ENCODE peak calls at places on chromosomes 7 and 10, in four cellular contexts. J, K, A and M are unnamed samples.

GRCh38 chr10:80497187-80498038 is 40.3 kb upstream of the SH2D4B start:
- DNase-seq in A (no peak), K (no peak), J (no peak), M (peak; percentile 99)

GRCh38 chr10:133163889-133164815 is 4.1 kb downstream of the KNDC1 start:
- DNase-seq in J (no peak), K (peak; percentile 70), A (no peak), M (no peak)

GRCh38 chr7:96949766-96950165 is 55.6 kb upstream of the DLX6 start:
- DNase-seq in J (no peak), A (peak; percentile 67), K (no peak), M (no peak)

GRCh38 chr7:138407792-138408191 is 52.3 kb upstream of the TRIM24 start:
- DNase-seq in A (no peak), K (no peak), J (no peak), M (no peak)

GRCh38 chr7:73822319-73823173 is 8.2 kb upstream of the CLDN4 start:
- DNase-seq in A (peak; percentile 50), J (peak; percentile 70), K (no peak), M (peak; percentile 99)

GRCh38 chr10:123043409-123043925 is 34.7 kb downstream of the ACADSB start:
- DNase-seq in J (peak; percentile 67), A (peak; percentile 71), K (peak; percentile 70), M (peak; percentile 67)

GRCh38 chr10:51960494-51960895 is 261.1 kb upstream of the CSTF2T start:
- DNase-seq in A (peak; percentile 3), J (peak; percentile 34), K (no peak), M (peak; percentile 22)

GRCh38 chr7:150373049-150373801 is 4.6 kb downstream of the REPIN1 start:
- DNase-seq in A (no peak), J (no peak), K (peak; percentile 17), M (no peak)

GRCh38 chr7:55574062-55574717 is 1.9 kb upstream of the VOPP1 start:
- DNase-seq in A (no peak), J (no peak), K (no peak), M (no peak)

GRCh38 chr7:119351320-119351719 is 921.7 kb upstream of the KCND2 start:
- DNase-seq in K (no peak), J (no peak), A (no peak), M (no peak)

GRCh38 chr7:115987486-115987885 is 43.1 kb downstream of the TFEC start:
- DNase-seq in A (no peak), J (no peak), K (no peak), M (no peak)

GRCh38 chr10:24951201-24952145 is 933 bp downstream of the PRTFDC1 start:
- DNase-seq in J (peak; percentile 33), A (no peak), K (peak; percentile 58), M (peak; percentile 83)

GRCh38 chr7:112547916-112548315 is 67.1 kb downstream of the LSMEM1 start:
- DNase-seq in J (no peak), K (no peak), A (no peak), M (no peak)

GRCh38 chr7:96676901-96677300 is 32.7 kb downstream of the SEM1 start:
- DNase-seq in K (no peak), A (no peak), J (no peak), M (no peak)

GRCh38 chr7:154767821-154768415 is 235.0 kb downstream of the PAXIP1 start:
- DNase-seq in A (no peak), K (no peak), J (peak; percentile 63), M (no peak)

GRCh38 chr10:16545126-16545736 is 23.6 kb upstream of the C1QL3 start:
- DNase-seq in J (peak; percentile 50), K (no peak), A (peak; percentile 13), M (peak; percentile 46)

GRCh38 chr10:111745982-111746381 is 437.6 kb downstream of the GPAM start:
- DNase-seq in K (no peak), J (no peak), A (no peak), M (no peak)

GRCh38 chr10:15542817-15543216 is 171.7 kb upstream of the FAM171A1 start:
- DNase-seq in K (no peak), A (no peak), J (no peak), M (no peak)

GRCh38 chr10:22628309-22628708 is 86.1 kb downstream of the PIP4K2A start:
- DNase-seq in J (no peak), K (no peak), A (no peak), M (no peak)

GRCh38 chr7:50069613-50070012 is 23.4 kb downstream of the ZPBP start:
- DNase-seq in J (no peak), K (peak; percentile 23), A (peak; percentile 12), M (peak; percentile 2)

GRCh38 chr10:93437946-93438795 is 44.0 kb downstream of the MYOF start:
- DNase-seq in J (no peak), K (no peak), A (no peak), M (no peak)
- TF ChIP-seq FOXJ3 in J (no peak), K (no peak), A (no peak), M (no peak)

DNA sequence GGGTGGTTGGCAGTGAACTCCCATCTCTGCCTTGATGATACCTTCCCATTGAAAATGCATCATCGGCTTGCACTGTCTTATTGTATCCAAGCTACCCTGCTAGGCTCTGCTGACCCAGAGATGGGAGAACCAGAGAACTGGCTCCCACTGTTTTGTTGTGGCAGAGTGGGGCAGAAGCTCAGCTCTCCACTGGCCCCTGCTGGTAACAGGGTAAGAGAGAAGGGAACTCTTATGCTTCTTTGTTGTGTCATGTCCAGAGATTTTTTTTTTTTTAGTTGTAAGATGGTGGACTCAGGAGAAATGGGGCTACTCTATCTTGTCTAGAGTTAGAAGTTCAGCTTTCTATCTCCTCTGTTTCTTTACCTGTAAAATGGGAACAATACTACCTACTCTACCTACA is 100.5 kb upstream of the SDK1 start:
- DNase-seq in J (peak; percentile 53), K (peak; percentile 72), A (peak; percentile 65), M (no peak)
- TF ChIP-seq FOXJ3 in J (no peak), K (no peak), A (no peak), M (no peak)

GRCh38 chr10:124744047-124744687 is at the start of gene FAM53B:
- DNase-seq in K (peak; percentile 82), A (no peak), J (peak; percentile 92), M (peak; percentile 85)
- TF ChIP-seq FOXJ3 in K (no peak), A (no peak), J (no peak), M (no peak)

GRCh38 chr7:94005753-94006152 is 1.6 kb upstream of the BET1 start:
- DNase-seq in A (no peak), J (no peak), K (no peak), M (no peak)

GRCh38 chr7:94008537-94008936 is 4.4 kb upstream of the BET1 start:
- DNase-seq in J (no peak), K (no peak), A (no peak), M (no peak)

GRCh38 chr7:94004024-94004945 is at the start of gene BET1:
- DNase-seq in J (peak; percentile 93), A (peak; percentile 95), K (peak; percentile 94), M (peak; percentile 95)

GRCh38 chr7:94001396-94001795 is 2.8 kb downstream of the BET1 start:
- DNase-seq in A (no peak), J (no peak), K (no peak), M (no peak)

GRCh38 chr7:94003446-94004023 is 620 bp downstream of the BET1 start:
- DNase-seq in A (peak; percentile 45), K (no peak), J (no peak), M (no peak)
- TF ChIP-seq FOXJ3 in A (peak; percentile 1), K (no peak), J (no peak), M (no peak)

DNA sequence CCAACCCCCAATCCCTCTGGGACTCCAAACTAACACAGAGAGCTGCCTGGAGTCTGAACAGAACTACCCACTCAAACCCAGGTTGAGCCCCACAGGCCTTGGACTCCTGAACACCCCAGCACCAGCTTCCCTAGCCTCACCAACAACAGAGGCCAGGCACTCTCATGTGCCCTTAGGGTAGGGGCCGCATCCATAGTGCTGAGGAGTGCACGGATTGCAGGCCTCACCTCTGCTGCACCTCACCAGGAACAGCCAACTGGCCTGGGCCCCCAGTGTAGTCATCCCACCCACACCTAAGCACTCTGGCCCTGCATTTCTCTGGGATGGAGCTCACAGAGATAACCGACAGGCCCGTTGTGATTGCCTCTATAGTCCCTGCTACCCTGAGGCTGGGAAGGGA is 194.2 kb downstream of the HPSE2 start:
- DNase-seq in J (no peak), A (no peak), K (no peak), M (no peak)
- TF ChIP-seq FOXJ3 in J (no peak), A (no peak), K (no peak), M (no peak)

DNA sequence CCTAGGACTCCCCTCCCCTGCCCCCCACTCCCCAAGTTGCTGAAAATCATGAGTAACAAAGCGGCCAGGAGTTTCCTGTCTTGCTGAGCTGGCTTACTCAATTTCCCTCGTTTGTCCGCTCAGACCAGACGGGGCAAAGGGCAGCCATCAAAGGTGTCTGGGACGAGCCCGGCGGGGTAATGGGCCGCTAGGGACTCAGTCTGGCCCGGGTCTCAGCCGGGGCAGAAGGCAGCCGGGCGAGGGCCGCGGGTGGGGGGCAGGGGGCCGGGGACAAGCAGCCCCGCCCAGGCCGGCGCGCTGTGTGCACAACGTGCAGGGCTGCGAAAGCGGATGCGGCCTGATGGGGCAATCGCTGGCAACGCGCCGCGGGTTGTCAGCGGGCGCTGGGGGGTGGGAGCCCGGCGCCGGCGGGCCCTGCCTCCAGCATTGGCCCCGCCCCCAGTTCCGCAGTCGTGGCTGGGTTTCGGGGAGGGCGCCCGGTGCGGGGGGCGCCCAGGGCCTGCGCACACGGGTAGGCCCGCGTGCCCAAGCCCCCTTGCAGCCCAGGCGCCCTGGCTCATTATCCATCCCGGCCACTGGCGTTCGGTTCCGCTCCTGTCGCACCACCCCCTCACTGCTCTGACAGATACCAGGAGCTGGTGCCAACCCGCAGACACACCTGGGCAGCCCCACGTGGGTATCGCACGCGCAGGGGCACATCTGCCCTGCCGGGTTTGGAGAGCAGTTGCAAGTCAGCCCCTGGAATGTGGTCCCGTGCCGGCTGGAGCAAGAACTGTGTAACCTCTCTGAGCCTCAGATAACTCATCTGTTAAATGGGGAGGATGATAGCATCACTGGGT is 35.1 kb downstream of the DNAJB12 start:
- DNase-seq in A (peak; percentile 86), J (peak; percentile 91), K (peak; percentile 83), M (peak; percentile 58)
- TF ChIP-seq FOXJ3 in A (no peak), J (no peak), K (no peak), M (no peak)

GRCh38 chr7:24858108-24858977 is 101.1 kb upstream of the GSDME start:
- DNase-seq in J (no peak), A (peak; percentile 53), K (no peak), M (no peak)
- TF ChIP-seq FOXJ3 in J (no peak), A (no peak), K (no peak), M (no peak)

DNA sequence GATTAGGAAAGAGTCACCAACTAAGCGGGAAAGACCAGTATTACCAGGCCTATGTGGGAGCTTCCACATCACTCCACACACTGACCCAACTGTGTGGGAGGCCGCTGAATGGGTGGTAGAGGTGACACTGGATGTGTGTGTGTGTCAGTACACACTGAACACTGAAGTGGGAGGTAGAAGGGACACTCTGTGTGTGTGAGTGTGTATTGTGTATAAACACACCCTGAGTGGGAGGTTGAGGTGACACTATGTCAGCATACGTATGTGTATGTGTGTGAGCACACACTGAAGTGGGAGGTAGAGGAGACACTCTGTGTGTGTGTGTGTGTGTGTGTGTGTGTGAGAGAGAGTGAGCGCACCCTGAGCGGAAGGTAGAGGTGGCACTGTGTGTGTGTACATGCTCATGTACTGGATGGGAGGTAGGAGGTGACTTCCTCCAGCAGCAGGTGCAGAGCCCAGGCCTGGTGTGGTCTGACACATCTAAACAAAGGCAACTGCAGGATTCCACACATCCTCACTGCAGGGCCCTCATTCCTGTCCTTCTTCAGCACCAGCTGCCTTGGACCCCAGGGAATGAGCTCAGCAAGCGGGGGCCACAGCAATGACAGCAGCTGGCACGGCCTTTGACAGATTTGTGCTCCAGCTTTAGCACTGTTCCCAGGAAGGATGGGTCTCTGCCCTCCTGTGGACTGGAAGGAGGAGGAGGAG is 26.5 kb upstream of the RBM20 start:
- DNase-seq in K (no peak), A (no peak), J (no peak), M (no peak)
- TF ChIP-seq FOXJ3 in K (no peak), A (no peak), J (no peak), M (no peak)